ENCODE peak calls at places on chromosomes 2 and 18, in four cellular contexts. M is stimulated activated naive CD4-positive, alpha-beta T cell; G is stimulated activated CD4-positive, alpha-beta T cell treated with anti-CD3 and anti-CD28 coated beads, TNF-alpha, amount 100 ng/mL, for 48 hours; T is COR-L47. V is an unnamed sample.
A peak's percentile ranks its signal among the peaks of the same experiment; 100 is the strongest.

GRCh38 chr2:219997341-219997851 is 370.0 kb downstream of the SLC4A3 start:
- DNase-seq in M (no peak), G (peak; percentile 1), T (no peak), V (no peak)

GRCh38 chr2:130241041-130241707 is 42.9 kb upstream of the TUBA3E start:
- DNase-seq in M (no peak), G (no peak), T (no peak), V (no peak)

GRCh38 chr2:54570925-54571694 is 115.0 kb downstream of the SPTBN1 start:
- DNase-seq in M (peak; percentile 62), G (peak; percentile 72), T (no peak), V (peak; percentile 73)

GRCh38 chr2:30206461-30207430 is 24.6 kb upstream of the LBH start:
- DNase-seq in M (no peak), G (no peak), T (no peak), V (no peak)

GRCh38 chr2:68487773-68488355 is 20.5 kb downstream of the APLF start:
- DNase-seq in M (no peak), G (no peak), T (no peak), V (peak; percentile 29)

GRCh38 chr2:100630473-100630977 is 67.7 kb downstream of the PDCL3 start:
- DNase-seq in M (no peak), G (no peak), T (no peak), V (no peak)

GRCh38 chr2:5394223-5394622 is 298.0 kb upstream of the SOX11 start:
- DNase-seq in M (no peak), G (no peak), T (no peak), V (no peak)

GRCh38 chr2:48414980-48415764 is 114.8 kb upstream of the STON1 start:
- DNase-seq in M (no peak), G (no peak), T (peak; percentile 15), V (no peak)

GRCh38 chr2:28225472-28225915 is 167.2 kb upstream of the FOSL2 start:
- DNase-seq in M (no peak), G (no peak), T (no peak), V (no peak)

GRCh38 chr2:32289165-32290054 is 11.7 kb downstream of the YIPF4 start:
- DNase-seq in M (no peak), G (no peak), T (no peak), V (no peak)

GRCh38 chr2:1708476-1709334 is 35.6 kb downstream of the PXDN start:
- DNase-seq in M (no peak), G (no peak), T (peak; percentile 34), V (no peak)

GRCh38 chr18:78741381-78742340 is 238.0 kb upstream of the SALL3 start:
- DNase-seq in M (no peak), G (no peak), T (no peak), V (no peak)

GRCh38 chr2:174631009-174631981 is 33.7 kb upstream of the WIPF1 start:
- DNase-seq in M (no peak), G (no peak), T (no peak), V (no peak)

GRCh38 chr18:67731853-67732252 is 215.3 kb upstream of the DSEL start:
- DNase-seq in M (no peak), G (no peak), T (no peak), V (no peak)

GRCh38 chr2:88085602-88086001 is 18.0 kb downstream of the SMYD1 start:
- DNase-seq in M (no peak), G (no peak), T (no peak), V (no peak)

GRCh38 chr2:205837663-205838062 is 155.4 kb downstream of the NRP2 start:
- DNase-seq in M (no peak), G (no peak), T (no peak), V (no peak)

GRCh38 chr18:22977847-22978701 is 44.9 kb downstream of the RBBP8 start:
- DNase-seq in M (no peak), G (no peak), T (no peak), V (no peak)

GRCh38 chr2:53787255-53787910 is 539 bp downstream of the ERLEC1 start:
- DNase-seq in M (no peak), G (no peak), T (no peak), V (peak; percentile 5)

GRCh38 chr18:48662021-48662661 is 123.3 kb downstream of the CTIF start:
- DNase-seq in M (no peak), G (no peak), T (no peak), V (no peak)

GRCh38 chr2:94872676-94873361 is 1.6 kb downstream of the TEKT4 start:
- DNase-seq in M (no peak), G (no peak), T (no peak), V (no peak)

GRCh38 chr2:68032702-68033101 is 30.1 kb downstream of the C1D start:
- DNase-seq in M (no peak), G (no peak), T (no peak), V (no peak)

GRCh38 chr2:61758159-61758558 is 95.7 kb downstream of the FAM161A start:
- DNase-seq in M (no peak), G (no peak), T (no peak), V (no peak)

GRCh38 chr18:46623541-46623940 is 33.5 kb downstream of the LOXHD1 start:
- DNase-seq in M (no peak), G (no peak), T (no peak), V (no peak)

GRCh38 chr2:235807347-235807746 is 313.5 kb downstream of the AGAP1 start:
- DNase-seq in M (no peak), G (no peak), T (no peak), V (no peak)

GRCh38 chr2:172177581-172177980 is 74.9 kb upstream of the DLX2 start:
- DNase-seq in M (no peak), G (no peak), T (no peak), V (no peak)

GRCh38 chr18:39274535-39274934 is 1708.9 kb upstream of the CELF4 start:
- DNase-seq in M (no peak), G (no peak), T (no peak), V (no peak)

GRCh38 chr18:39389800-39390379 is 1824.3 kb upstream of the CELF4 start:
- DNase-seq in M (no peak), G (no peak), T (peak; percentile 91), V (no peak)

GRCh38 chr2:107358362-107358761 is 468.3 kb upstream of the RGPD4 start:
- DNase-seq in M (no peak), G (no peak), T (no peak), V (no peak)

GRCh38 chr18:13424377-13424776 is 205.8 kb downstream of the LDLRAD4 start:
- DNase-seq in M (no peak), G (no peak), T (peak; percentile 46), V (no peak)

GRCh38 chr2:150388289-150388625 is 99.2 kb downstream of the RND3 start:
- DNase-seq in M (no peak), G (no peak), T (no peak), V (no peak)

GRCh38 chr18:76491801-76492668 is 3.0 kb downstream of the ZNF516 start:
- DNase-seq in M (peak; percentile 52), G (no peak), T (peak; percentile 43), V (no peak)

GRCh38 chr2:10982931-10983701 is 71.4 kb downstream of the KCNF1 start:
- DNase-seq in M (no peak), G (no peak), T (no peak), V (no peak)

GRCh38 chr2:203037026-203037425 is 22.4 kb downstream of the NBEAL1 start:
- DNase-seq in M (no peak), G (no peak), T (no peak), V (no peak)

GRCh38 chr2:263774-264492 is at the start of gene SH3YL1:
- DNase-seq in M (peak; percentile 64), G (peak; percentile 9), T (peak; percentile 60), V (peak; percentile 71)

GRCh38 chr2:70088508-70089219 is 1.4 kb downstream of the PCBP1 start:
- DNase-seq in M (no peak), G (no peak), T (peak; percentile 83), V (no peak)